ENCODE peak calls at places on chromosomes 4 and X, in seven cellular contexts. F is C1 segment of cervical spinal cord; J is RWPE2; E is RCC 7860; L is GM12865; D is activated CD4-positive, alpha-beta T cell treated with anti-CD3 and anti-CD28 coated beads, Interleukin-2, amount 50 U/mL, for 1 hour; P is activated naive CD4-positive, alpha-beta T cell treated with anti-CD3 and anti-CD28 coated beads, Interleukin-2, amount 50 U/mL, for 16 hours. T is an unnamed sample.

GRCh38 chr4:137359691-137360315 is 172.5 kb downstream of the PCDH18 start:
- DNase-seq in F (no peak), J (no peak), E (no peak), L (no peak), D (no peak), P (no peak), T (no peak)

GRCh38 chrX:154317391-154318000 is 21.9 kb downstream of the TKTL1 start:
- DNase-seq in F (no peak), J (no peak), E (no peak), L (no peak), D (no peak), P (no peak), T (peak)

GRCh38 chr4:151331276-151332042 is 6.1 kb upstream of the SH3D19 start:
- DNase-seq in F (no peak), J (no peak), E (peak), L (peak), D (no peak), P (no peak), T (no peak)

GRCh38 chrX:26442340-26442739 is 226.4 kb downstream of the MAGEB5 start:
- DNase-seq in F (no peak), J (no peak), E (no peak), L (no peak), D (no peak), P (no peak), T (no peak)

GRCh38 chr4:52350926-52351325 is 299.8 kb downstream of the SPATA18 start:
- DNase-seq in F (no peak), J (no peak), E (no peak), L (no peak), D (no peak), P (no peak), T (no peak)

GRCh38 chr4:134018845-134019244 is 182.7 kb downstream of the PABPC4L start:
- DNase-seq in F (no peak), J (no peak), E (no peak), L (no peak), D (no peak), P (no peak), T (no peak)

GRCh38 chr4:7238300-7238960 is 46.1 kb downstream of the SORCS2 start:
- DNase-seq in F (no peak), J (no peak), E (no peak), L (no peak), D (no peak), P (no peak), T (no peak)

GRCh38 chr4:156329779-156330178 is 376.1 kb upstream of the CTSO start:
- DNase-seq in F (no peak), J (no peak), E (no peak), L (no peak), D (no peak), P (no peak), T (no peak)

GRCh38 chr4:55849724-55850123 is 3.7 kb upstream of the EXOC1 start:
- DNase-seq in F (no peak), J (no peak), E (no peak), L (no peak), D (no peak), P (no peak), T (no peak)

GRCh38 chr4:152385551-152385950 is 150.3 kb downstream of the FBXW7 start:
- DNase-seq in F (no peak), J (no peak), E (no peak), L (no peak), D (no peak), P (no peak), T (no peak)

GRCh38 chr4:53505947-53506346 is 85.3 kb downstream of the LNX1 start:
- DNase-seq in F (no peak), J (no peak), E (no peak), L (no peak), D (no peak), P (no peak), T (no peak)

GRCh38 chrX:84876876-84877275 is 126.8 kb upstream of the APOOL start:
- DNase-seq in F (no peak), J (no peak), E (no peak), L (no peak), D (no peak), P (no peak), T (no peak)

GRCh38 chr4:38073596-38074234 is 113.5 kb downstream of the PTTG2 start:
- DNase-seq in F (no peak), J (no peak), E (no peak), L (no peak), D (no peak), P (no peak), T (no peak)

GRCh38 chrX:74923942-74924448 is 1.3 kb downstream of the NEXMIF start:
- DNase-seq in F (no peak), J (peak), E (no peak), L (peak), D (peak), P (peak), T (no peak)

GRCh38 chrX:50081282-50081955 is 119.4 kb downstream of the AKAP4 start:
- DNase-seq in F (no peak), J (no peak), E (no peak), L (peak), D (no peak), P (no peak), T (no peak)

GRCh38 chr4:106238819-106239420 is 77.1 kb downstream of the TBCK start:
- DNase-seq in F (no peak), J (no peak), E (peak), L (peak), D (no peak), P (no peak), T (no peak)

GRCh38 chr4:15438939-15439524 is 11.2 kb downstream of the C1QTNF7 start:
- DNase-seq in F (no peak), J (no peak), E (no peak), L (no peak), D (no peak), P (no peak), T (no peak)

GRCh38 chr4:187141101-187141500 is 417.4 kb upstream of the FAT1 start:
- DNase-seq in F (no peak), J (no peak), E (no peak), L (no peak), D (no peak), P (no peak), T (no peak)

GRCh38 chrX:41695464-41695863 is 6.7 kb downstream of the GPR34 start:
- DNase-seq in F (no peak), J (no peak), E (no peak), L (no peak), D (no peak), P (no peak), T (no peak)

GRCh38 chrX:131792356-131792749 is 230.7 kb upstream of the STK26 start:
- DNase-seq in F (no peak), J (no peak), E (no peak), L (peak), D (no peak), P (no peak), T (no peak)

GRCh38 chr4:151671541-151672059 is 89.2 kb downstream of the GATB start:
- DNase-seq in F (no peak), J (no peak), E (no peak), L (no peak), D (no peak), P (no peak), T (no peak)

GRCh38 chr4:113828712-113829111 is 67.2 kb upstream of the CAMK2D start:
- DNase-seq in F (no peak), J (no peak), E (no peak), L (no peak), D (no peak), P (no peak), T (no peak)

GRCh38 chr4:2413821-2414610 is 4.4 kb downstream of the ZFYVE28 start:
- DNase-seq in F (no peak), J (no peak), E (no peak), L (peak), D (no peak), P (no peak), T (no peak)

GRCh38 chrX:100600769-100601168 is 16.0 kb downstream of the TNMD start:
- DNase-seq in F (no peak), J (no peak), E (no peak), L (no peak), D (no peak), P (no peak), T (no peak)

GRCh38 chr4:173008436-173008835 is 160.2 kb upstream of the GALNT7 start:
- DNase-seq in F (no peak), J (no peak), E (no peak), L (no peak), D (no peak), P (no peak), T (no peak)

GRCh38 chrX:10052906-10053625 is 85.9 kb downstream of the CLDN34 start:
- DNase-seq in F (peak), J (no peak), E (no peak), L (no peak), D (no peak), P (no peak), T (no peak)

GRCh38 chr4:178414881-178415446 is 972.7 kb upstream of the AGA start:
- DNase-seq in F (no peak), J (no peak), E (no peak), L (no peak), D (no peak), P (no peak), T (no peak)

GRCh38 chrX:133246921-133247320 is 28.8 kb upstream of the TFDP3 start:
- DNase-seq in F (no peak), J (no peak), E (no peak), L (no peak), D (no peak), P (no peak), T (no peak)

GRCh38 chr4:72919937-72920336 is 149.6 kb downstream of the COX18 start:
- DNase-seq in F (no peak), J (no peak), E (no peak), L (no peak), D (no peak), P (no peak), T (no peak)

GRCh38 chr4:82217986-82218715 is 155.6 kb downstream of the HNRNPD start:
- DNase-seq in F (no peak), J (no peak), E (no peak), L (no peak), D (no peak), P (no peak), T (peak)

GRCh38 chr4:6134612-6135220 is 65.6 kb downstream of the JAKMIP1 start:
- DNase-seq in F (no peak), J (no peak), E (no peak), L (peak), D (peak), P (no peak), T (no peak)

GRCh38 chr4:111404673-111405072 is 740.6 kb upstream of the FAM241A start:
- DNase-seq in F (no peak), J (no peak), E (no peak), L (no peak), D (no peak), P (no peak), T (no peak)

GRCh38 chr4:108272566-108272965 is 103.8 kb upstream of the LEF1 start:
- DNase-seq in F (no peak), J (no peak), E (peak), L (no peak), D (no peak), P (no peak), T (no peak)

GRCh38 chr4:124936427-124936826 is 223.9 kb upstream of the ANKRD50 start:
- DNase-seq in F (no peak), J (no peak), E (no peak), L (no peak), D (no peak), P (no peak), T (no peak)

GRCh38 chrX:37420179-37420578 is 71.0 kb downstream of the PRRG1 start:
- DNase-seq in F (no peak), J (no peak), E (no peak), L (no peak), D (no peak), P (no peak), T (no peak)

GRCh38 chrX:16754019-16754418 is 32.2 kb upstream of the TXLNG start:
- DNase-seq in F (no peak), J (no peak), E (no peak), L (no peak), D (no peak), P (no peak), T (no peak)

GRCh38 chrX:55167124-55167523 is 53.0 kb upstream of the PAGE5 start:
- DNase-seq in F (no peak), J (no peak), E (no peak), L (no peak), D (no peak), P (no peak), T (no peak)

T was measured in frontal cortex.